ENCODE peak calls at places on chromosomes 3 and 15, in five cellular contexts. E is HL-60; H is OCI-LY7; K is stimulated activated naive CD4-positive, alpha-beta T cell; W is HT1080. Z is an unnamed sample.

GRCh38 chr15:25251700-25252390 is 187.0 kb downstream of the UBE3A start:
- DNase-seq in E (no peak), H (no peak), K (no peak), W (no peak), Z (no peak)

GRCh38 chr3:182925330-182925943 is 54.9 kb downstream of the DCUN1D1 start:
- DNase-seq in E (no peak), H (no peak), K (no peak), W (no peak), Z (no peak)

GRCh38 chr3:11434017-11434526 is 161.9 kb downstream of the ATG7 start:
- DNase-seq in E (no peak), H (no peak), K (no peak), W (no peak), Z (peak; percentile 69)

GRCh38 chr3:54342676-54343075 is 220.3 kb downstream of the CACNA2D3 start:
- DNase-seq in E (no peak), H (no peak), K (no peak), W (no peak), Z (no peak)

GRCh38 chr3:14598143-14598569 is 53.4 kb upstream of the CCDC174 start:
- DNase-seq in E (peak; percentile 21), H (peak; percentile 40), K (no peak), W (no peak), Z (peak; percentile 61)

GRCh38 chr3:14513566-14514322 is 26.4 kb downstream of the GRIP2 start:
- DNase-seq in E (no peak), H (no peak), K (no peak), W (no peak), Z (no peak)

GRCh38 chr3:42061042-42061710 is 30.0 kb upstream of the TRAK1 start:
- DNase-seq in E (no peak), H (no peak), K (no peak), W (no peak), Z (no peak)

GRCh38 chr3:157581331-157581730 is 78.1 kb upstream of the VEPH1 start:
- DNase-seq in E (no peak), H (no peak), K (no peak), W (no peak), Z (no peak)

GRCh38 chr3:186798239-186798638 is 8.0 kb downstream of the RFC4 start:
- DNase-seq in E (no peak), H (no peak), K (no peak), W (no peak), Z (peak; percentile 30)

GRCh38 chr15:51970132-51970817 is 1.3 kb downstream of the LEO1 start:
- DNase-seq in E (no peak), H (no peak), K (no peak), W (no peak), Z (no peak)

GRCh38 chr3:79973482-79973881 is 205.7 kb upstream of the ROBO1 start:
- DNase-seq in E (no peak), H (no peak), K (no peak), W (no peak), Z (no peak)